ENCODE peak calls at places on chromosomes 2 and 18, in four cellular contexts. One of them, this sample, is unnamed. For H3K4me1, the result is how much of the 10 kb centered on the place peaks cover.

GRCh38 chr2:705971-706511 is 28.8 kb upstream of the TMEM18 start:
- DNase-seq in A549: no peak
- DNase-seq in sigmoid colon: no peak
- DNase-seq in upper lobe of left lung: no peak
- DNase-seq in this sample: no peak

GRCh38 chr2:112006076-112006410 is 49.0 kb upstream of the TMEM87B start:
- DNase-seq in upper lobe of left lung: no peak
- DNase-seq in A549: no peak
- DNase-seq in sigmoid colon: no peak
- DNase-seq in this sample: no peak

GRCh38 chr2:46719499-46719898 is 196.1 kb downstream of the MCFD2 start:
- DNase-seq in upper lobe of left lung: no peak
- DNase-seq in sigmoid colon: no peak
- DNase-seq in A549: peak
- DNase-seq in this sample: no peak

GRCh38 chr2:174997110-174997509 is 8.1 kb downstream of the CHN1 start:
- DNase-seq in sigmoid colon: no peak
- DNase-seq in upper lobe of left lung: no peak
- DNase-seq in A549: no peak
- DNase-seq in this sample: no peak

GRCh38 chr2:62824378-62824777 is 118.9 kb downstream of the EHBP1 start:
- DNase-seq in sigmoid colon: no peak
- DNase-seq in A549: no peak
- DNase-seq in upper lobe of left lung: no peak
- DNase-seq in this sample: no peak

GRCh38 chr2:64463784-64464183 is 9.8 kb downstream of the LGALSL start:
- DNase-seq in A549: no peak
- DNase-seq in upper lobe of left lung: no peak
- DNase-seq in sigmoid colon: no peak
- DNase-seq in this sample: no peak

GRCh38 chr2:69509011-69509749 is 71.9 kb upstream of the NFU1 start:
- DNase-seq in upper lobe of left lung: no peak
- DNase-seq in sigmoid colon: no peak
- DNase-seq in A549: no peak
- DNase-seq in this sample: no peak

GRCh38 chr2:8999047-8999446 is 4.4 kb downstream of the MBOAT2 start:
- DNase-seq in A549: no peak
- DNase-seq in sigmoid colon: no peak
- DNase-seq in upper lobe of left lung: no peak
- DNase-seq in this sample: peak

GRCh38 chr2:147632193-147632592 is 212.6 kb upstream of the ACVR2A start:
- DNase-seq in A549: no peak
- DNase-seq in upper lobe of left lung: peak
- DNase-seq in sigmoid colon: no peak
- DNase-seq in this sample: no peak

GRCh38 chr2:71880846-71881610 is 266.6 kb downstream of the CYP26B1 start:
- DNase-seq in A549: peak
- DNase-seq in upper lobe of left lung: peak
- DNase-seq in sigmoid colon: peak
- DNase-seq in this sample: no peak

GRCh38 chr2:130827502-130828251 is 9.0 kb upstream of the ARHGEF4 start:
- DNase-seq in sigmoid colon: no peak
- DNase-seq in A549: no peak
- DNase-seq in upper lobe of left lung: no peak
- DNase-seq in this sample: no peak

GRCh38 chr2:200408428-200409311 is 101.2 kb downstream of the KCTD18 start:
- DNase-seq in upper lobe of left lung: no peak
- DNase-seq in sigmoid colon: no peak
- DNase-seq in A549: peak
- DNase-seq in this sample: no peak

GRCh38 chr2:150554046-150554445 is 66.6 kb upstream of the RND3 start:
- DNase-seq in A549: no peak
- DNase-seq in sigmoid colon: no peak
- DNase-seq in upper lobe of left lung: no peak
- DNase-seq in this sample: no peak

GRCh38 chr2:120342451-120342850 is 3.5 kb upstream of the INHBB start:
- DNase-seq in A549: no peak
- DNase-seq in upper lobe of left lung: no peak
- DNase-seq in sigmoid colon: no peak
- DNase-seq in this sample: no peak

GRCh38 chr2:136216073-136216472 is 98.1 kb upstream of the CXCR4 start:
- DNase-seq in sigmoid colon: no peak
- DNase-seq in A549: no peak
- DNase-seq in upper lobe of left lung: no peak
- DNase-seq in this sample: no peak

GRCh38 chr2:190443778-190444481 is 35.8 kb downstream of the MFSD6 start:
- DNase-seq in sigmoid colon: no peak
- DNase-seq in upper lobe of left lung: no peak
- DNase-seq in A549: no peak
- DNase-seq in this sample: no peak

GRCh38 chr2:58182527-58182926 is 58.6 kb downstream of the FANCL start:
- DNase-seq in upper lobe of left lung: no peak
- DNase-seq in A549: no peak
- DNase-seq in sigmoid colon: no peak
- DNase-seq in this sample: no peak

GRCh38 chr2:73297586-73297985 is 4.2 kb upstream of the EGR4 start:
- DNase-seq in upper lobe of left lung: no peak
- DNase-seq in sigmoid colon: no peak
- DNase-seq in A549: no peak
- DNase-seq in this sample: no peak

GRCh38 chr2:74552914-74553811 is 579 bp downstream of the LOXL3 start:
- DNase-seq in sigmoid colon: peak
- DNase-seq in upper lobe of left lung: no peak
- DNase-seq in A549: no peak
- DNase-seq in this sample: peak

GRCh38 chr2:133477614-133477990 is 90.7 kb downstream of the NCKAP5 start:
- DNase-seq in A549: no peak
- DNase-seq in sigmoid colon: no peak
- DNase-seq in upper lobe of left lung: no peak
- DNase-seq in this sample: no peak

GRCh38 chr2:5898667-5899066 is 206.5 kb downstream of the SOX11 start:
- DNase-seq in upper lobe of left lung: no peak
- DNase-seq in A549: no peak
- DNase-seq in sigmoid colon: no peak
- DNase-seq in this sample: no peak

GRCh38 chr18:44914028-44914427 is 233.3 kb downstream of the SETBP1 start:
- DNase-seq in A549: no peak
- DNase-seq in sigmoid colon: no peak
- DNase-seq in upper lobe of left lung: no peak
- DNase-seq in this sample: no peak

GRCh38 chr2:19127616-19128015 is 230.8 kb downstream of the OSR1 start:
- DNase-seq in sigmoid colon: no peak
- DNase-seq in A549: no peak
- DNase-seq in upper lobe of left lung: no peak
- DNase-seq in this sample: no peak

GRCh38 chr18:21851327-21851961 is 110.9 kb downstream of the MIB1 start:
- DNase-seq in upper lobe of left lung: no peak
- DNase-seq in A549: no peak
- DNase-seq in sigmoid colon: no peak
- DNase-seq in this sample: no peak

GRCh38 chr2:112726487-112727190 is 5.8 kb downstream of the NT5DC4 start:
- DNase-seq in upper lobe of left lung: peak
- DNase-seq in sigmoid colon: peak
- DNase-seq in A549: peak
- DNase-seq in this sample: peak

GRCh38 chr2:26720322-26721166 is 28.0 kb downstream of the KCNK3 start:
- DNase-seq in A549: peak
- DNase-seq in sigmoid colon: peak
- DNase-seq in upper lobe of left lung: peak
- DNase-seq in this sample: peak

GRCh38 chr18:56256659-56257058 is 381.7 kb downstream of the TXNL1 start:
- DNase-seq in upper lobe of left lung: no peak
- DNase-seq in sigmoid colon: no peak
- DNase-seq in A549: no peak
- DNase-seq in this sample: no peak

GRCh38 chr2:234290671-234291070 is 206.2 kb downstream of the ARL4C start:
- DNase-seq in A549: no peak
- DNase-seq in upper lobe of left lung: peak
- DNase-seq in sigmoid colon: peak
- DNase-seq in this sample: no peak

GRCh38 chr18:26133652-26134051 is at the start of gene PSMA8:
- DNase-seq in A549: no peak
- DNase-seq in upper lobe of left lung: no peak
- DNase-seq in sigmoid colon: no peak
- DNase-seq in this sample: no peak

GRCh38 chr2:203498161-203498560 is 36.9 kb downstream of the RAPH1 start:
- DNase-seq in sigmoid colon: no peak
- DNase-seq in upper lobe of left lung: no peak
- DNase-seq in A549: peak
- DNase-seq in this sample: no peak

GRCh38 chr18:13660510-13660909 is 65.8 kb downstream of the FAM210A start:
- DNase-seq in upper lobe of left lung: no peak
- DNase-seq in A549: no peak
- DNase-seq in sigmoid colon: no peak
- DNase-seq in this sample: no peak

GRCh38 chr2:151374426-151374825 is 17.0 kb downstream of the TNFAIP6 start:
- DNase-seq in upper lobe of left lung: no peak
- DNase-seq in A549: peak
- DNase-seq in sigmoid colon: no peak
- DNase-seq in this sample: no peak

GRCh38 chr2:2613279-2614199 is 282.5 kb upstream of the MYT1L start:
- DNase-seq in upper lobe of left lung: peak
- DNase-seq in sigmoid colon: peak
- DNase-seq in A549: peak
- DNase-seq in this sample: peak

GRCh38 chr2:42923632-42924425 is 131.4 kb upstream of the HAAO start:
- DNase-seq in A549: no peak
- DNase-seq in upper lobe of left lung: no peak
- DNase-seq in sigmoid colon: no peak
- DNase-seq in this sample: no peak

GRCh38 chr18:76873713-76874112 is 51.4 kb downstream of the ZNF236 start:
- DNase-seq in upper lobe of left lung: no peak
- DNase-seq in A549: no peak
- DNase-seq in sigmoid colon: no peak
- DNase-seq in this sample: no peak

GRCh38 chr2:180443896-180444295 is 436.8 kb upstream of the CWC22 start:
- DNase-seq in A549: no peak
- DNase-seq in upper lobe of left lung: no peak
- DNase-seq in sigmoid colon: no peak
- DNase-seq in this sample: no peak

GRCh38 chr2:219684721-219685689 is 57.6 kb downstream of the SLC4A3 start:
- DNase-seq in upper lobe of left lung: peak
- DNase-seq in A549: no peak
- DNase-seq in sigmoid colon: peak
- DNase-seq in this sample: peak

DNA sequence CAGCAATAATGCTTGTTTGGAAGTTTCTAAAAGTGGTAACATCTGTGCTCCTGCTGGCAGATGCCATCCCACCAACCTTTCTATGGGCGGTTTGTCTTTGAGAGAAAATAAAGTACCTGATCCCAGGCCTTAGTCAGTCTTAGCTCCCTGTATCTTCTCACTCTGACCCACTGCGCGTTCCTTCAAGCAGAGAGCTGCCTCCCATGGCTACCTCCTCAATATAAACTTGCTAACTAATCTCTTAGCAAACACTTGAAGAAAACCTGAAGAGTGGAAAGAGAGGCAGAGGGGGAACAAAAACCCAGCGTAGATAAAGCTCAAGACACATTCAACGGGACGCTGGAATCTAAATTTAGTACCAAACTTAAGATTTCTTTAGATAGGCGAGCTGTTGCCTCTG is 17.6 kb downstream of the ZEB2 start:
- DNase-seq in sigmoid colon: no peak
- DNase-seq in A549: no peak
- DNase-seq in upper lobe of left lung: no peak
- DNase-seq in this sample: no peak
- H3K4me1 ChIP-seq in sigmoid colon: under half
- H3K4me1 ChIP-seq in A549: under half
- H3K4me1 ChIP-seq in upper lobe of left lung: under half
- H3K4me1 ChIP-seq in this sample: under half

GRCh38 chr18:179499-179898 is 21.1 kb downstream of the USP14 start:
- DNase-seq in A549: no peak
- DNase-seq in upper lobe of left lung: no peak
- DNase-seq in sigmoid colon: no peak
- DNase-seq in this sample: no peak

GRCh38 chr18:183769-184168 is 25.4 kb downstream of the USP14 start:
- DNase-seq in sigmoid colon: no peak
- DNase-seq in A549: no peak
- DNase-seq in upper lobe of left lung: no peak
- DNase-seq in this sample: peak

GRCh38 chr18:181711-182110 is 23.4 kb downstream of the USP14 start:
- DNase-seq in A549: no peak
- DNase-seq in sigmoid colon: no peak
- DNase-seq in upper lobe of left lung: no peak
- DNase-seq in this sample: no peak
- H3K4me1 ChIP-seq in A549: under half
- H3K4me1 ChIP-seq in sigmoid colon: under half
- H3K4me1 ChIP-seq in upper lobe of left lung: under half
- H3K4me1 ChIP-seq in this sample: under half

GRCh38 chr2:121367246-121367900 is 82.4 kb upstream of the TFCP2L1 start:
- DNase-seq in A549: no peak
- DNase-seq in sigmoid colon: no peak
- DNase-seq in upper lobe of left lung: no peak
- DNase-seq in this sample: no peak

GRCh38 chr2:121363632-121364420 is 78.8 kb upstream of the TFCP2L1 start:
- DNase-seq in upper lobe of left lung: no peak
- DNase-seq in A549: no peak
- DNase-seq in sigmoid colon: no peak
- DNase-seq in this sample: no peak

GRCh38 chr2:121365061-121365460 is 80.1 kb upstream of the TFCP2L1 start:
- DNase-seq in A549: no peak
- DNase-seq in sigmoid colon: no peak
- DNase-seq in upper lobe of left lung: no peak
- DNase-seq in this sample: no peak

GRCh38 chr2:121368155-121368554 is 83.2 kb upstream of the TFCP2L1 start:
- DNase-seq in upper lobe of left lung: no peak
- DNase-seq in sigmoid colon: no peak
- DNase-seq in A549: no peak
- DNase-seq in this sample: no peak

DNA sequence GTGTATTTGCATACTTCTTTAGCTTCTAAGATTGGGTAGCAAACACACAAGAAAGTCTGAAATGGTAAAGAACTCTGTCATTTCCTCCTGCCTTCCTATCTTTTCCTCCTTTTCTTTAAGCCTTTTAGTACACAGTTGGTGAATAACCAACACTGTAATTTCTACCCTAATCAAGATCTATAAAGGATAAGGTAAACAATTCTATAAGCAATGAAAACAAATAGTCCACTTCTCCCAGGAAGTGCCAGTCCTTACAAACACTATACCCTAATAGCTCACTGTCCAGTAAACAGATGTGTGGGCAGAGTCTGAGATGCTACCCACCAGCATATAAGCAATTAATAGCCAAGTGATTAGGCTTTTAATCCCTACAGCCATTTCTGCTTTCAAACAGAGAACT is 81.0 kb upstream of the TFCP2L1 start:
- DNase-seq in upper lobe of left lung: no peak
- DNase-seq in A549: no peak
- DNase-seq in sigmoid colon: no peak
- DNase-seq in this sample: no peak
- H3K4me1 ChIP-seq in upper lobe of left lung: under half
- H3K4me1 ChIP-seq in A549: under half
- H3K4me1 ChIP-seq in sigmoid colon: under half
- H3K4me1 ChIP-seq in this sample: under half

GRCh38 chr2:54555318-54555837 is 99.3 kb downstream of the SPTBN1 start:
- DNase-seq in A549: no peak
- DNase-seq in upper lobe of left lung: no peak
- DNase-seq in sigmoid colon: no peak
- DNase-seq in this sample: no peak
- H3K4me1 ChIP-seq in A549: under half
- H3K4me1 ChIP-seq in upper lobe of left lung: half or more
- H3K4me1 ChIP-seq in sigmoid colon: half or more
- H3K4me1 ChIP-seq in this sample: under half

This sample was measured in BE2C.